ENCODE peak calls at places on chromosomes 12 and 14, in six cellular contexts. H is heart right ventricle; F is CD8-positive, alpha-beta T cell; R is A549; T is cardiac muscle cell; Y is left ventricle myocardium inferior. X is an unnamed sample.
A peak's percentile ranks its signal among the peaks of the same experiment; 100 is the strongest.

GRCh38 chr14:96095581-96096476 is 56.7 kb downstream of the C14orf132 start:
- DNase-seq in Y (no peak), F (no peak), R (peak; percentile 82), T (no peak), H (no peak), X (no peak)

GRCh38 chr14:61553730-61554641 is 141.3 kb upstream of the HIF1A start:
- DNase-seq in Y (no peak), R (peak; percentile 97), H (no peak), T (no peak), F (no peak), X (no peak)

GRCh38 chr14:95197498-95198010 is 40.2 kb upstream of the DICER1 start:
- DNase-seq in Y (no peak), F (no peak), T (no peak), H (no peak), R (no peak), X (no peak)

GRCh38 chr14:87034680-87035079 is 958.3 kb downstream of the GALC start:
- DNase-seq in F (no peak), T (no peak), H (no peak), R (no peak), Y (no peak), X (no peak)

GRCh38 chr12:51393676-51394545 is 2.7 kb upstream of the GALNT6 start:
- DNase-seq in T (no peak), R (no peak), F (no peak), Y (no peak), H (no peak), X (peak; percentile 49)

GRCh38 chr14:77099425-77100167 is 1.5 kb downstream of the CIPC start:
- DNase-seq in F (no peak), H (no peak), R (no peak), Y (no peak), T (no peak), X (no peak)

GRCh38 chr14:61337893-61338292 is 16.5 kb downstream of the PRKCH start:
- DNase-seq in Y (no peak), T (no peak), H (no peak), F (peak; percentile 67), R (no peak), X (no peak)

GRCh38 chr14:71139058-71139946 is 232.0 kb downstream of the PCNX1 start:
- DNase-seq in R (peak; percentile 53), F (peak; percentile 37), T (peak; percentile 66), Y (peak; percentile 37), H (peak; percentile 44), X (peak; percentile 49)

GRCh38 chr12:3489057-3489456 is 1.9 kb upstream of the PRMT8 start:
- DNase-seq in H (no peak), F (no peak), Y (no peak), T (no peak), R (no peak), X (no peak)

GRCh38 chr14:61476737-61477410 is 155.5 kb downstream of the PRKCH start:
- DNase-seq in T (no peak), F (peak; percentile 41), R (peak; percentile 94), H (no peak), Y (no peak), X (no peak)

GRCh38 chr12:108966378-108967151 is 54.3 kb downstream of the SVOP start:
- DNase-seq in H (peak; percentile 33), Y (peak; percentile 45), T (no peak), R (no peak), F (no peak), X (peak; percentile 46)

GRCh38 chr14:76863724-76864407 is 37.7 kb downstream of the LRRC74A start:
- DNase-seq in T (peak; percentile 39), F (no peak), Y (peak; percentile 64), H (peak; percentile 48), R (no peak), X (peak; percentile 79)

GRCh38 chr12:59708059-59708458 is 112.2 kb downstream of the SLC16A7 start:
- DNase-seq in H (no peak), Y (no peak), F (no peak), R (no peak), T (no peak), X (no peak)

GRCh38 chr14:92224348-92224954 is 98.5 kb upstream of the SLC24A4 start:
- DNase-seq in F (no peak), H (no peak), Y (no peak), T (no peak), R (peak; percentile 29), X (no peak)

GRCh38 chr12:6228535-6229223 is 28.5 kb downstream of the CD9 start:
- DNase-seq in F (no peak), H (no peak), Y (no peak), R (no peak), T (no peak), X (no peak)

GRCh38 chr12:113239288-113239771 is 18.1 kb downstream of the TPCN1 start:
- DNase-seq in F (no peak), T (no peak), Y (no peak), H (no peak), R (no peak), X (no peak)

GRCh38 chr14:104688755-104689619 is at the start of gene INF2:
- DNase-seq in Y (peak; percentile 69), T (peak; percentile 83), R (peak; percentile 87), F (no peak), H (peak; percentile 75), X (peak; percentile 83)

GRCh38 chr14:22099942-22100763 is 426.5 kb upstream of the OR4E1 start:
- DNase-seq in F (peak; percentile 22), R (peak; percentile 81), H (peak; percentile 38), Y (peak; percentile 64), T (peak; percentile 88), X (peak; percentile 38)

GRCh38 chr14:72545411-72546311 is 348.2 kb downstream of the DPF3 start:
- DNase-seq in F (no peak), R (no peak), Y (no peak), T (no peak), H (no peak), X (no peak)

GRCh38 chr12:43675048-43675904 is 83.3 kb downstream of the PUS7L start:
- DNase-seq in R (no peak), F (no peak), Y (no peak), H (no peak), T (no peak), X (no peak)

GRCh38 chr12:77062846-77063461 is 2.4 kb downstream of the E2F7 start:
- DNase-seq in H (no peak), F (no peak), R (no peak), Y (no peak), T (no peak), X (peak; percentile 29)

GRCh38 chr14:73267474-73267873 is 30.2 kb downstream of the PAPLN start:
- DNase-seq in F (no peak), Y (no peak), H (no peak), T (no peak), R (no peak), X (no peak)

GRCh38 chr14:94998702-94999101 is 158.6 kb downstream of the DICER1 start:
- DNase-seq in T (no peak), F (no peak), R (peak; percentile 14), Y (no peak), H (no peak), X (no peak)

GRCh38 chr14:68951800-68952540 is 27.1 kb downstream of the ACTN1 start:
- DNase-seq in F (no peak), T (no peak), H (peak; percentile 58), Y (peak; percentile 56), R (no peak), X (peak; percentile 84)
- H3K4me1 ChIP-seq in F (peaks cover 95% of the 10 kb centered on the region), T (peaks cover 49% of the 10 kb centered on the region), H (peaks cover 100% of the 10 kb centered on the region), Y (peaks cover 100% of the 10 kb centered on the region), R (peaks cover 100% of the 10 kb centered on the region), X (peaks cover 98% of the 10 kb centered on the region)

DNA sequence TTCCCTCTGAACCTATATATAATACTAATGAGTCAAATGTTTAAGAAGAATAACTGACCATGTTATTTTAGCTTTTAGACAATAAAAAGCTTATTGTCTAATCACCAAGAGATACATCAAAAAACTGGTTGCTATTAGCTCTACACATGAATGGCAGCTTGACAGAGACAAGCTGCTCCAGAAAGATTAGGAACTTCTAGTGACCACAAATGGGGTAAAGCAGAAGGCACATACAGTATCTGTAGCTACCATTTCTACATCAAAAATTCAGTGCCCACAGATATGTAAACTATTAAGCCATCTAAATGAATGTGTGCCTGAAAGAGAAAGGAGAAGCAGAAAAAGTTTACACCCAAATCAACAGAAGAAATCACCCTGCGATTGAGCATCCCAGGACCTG is 2.4 kb downstream of the AREL1 start:
- DNase-seq in F (no peak), T (no peak), R (no peak), H (no peak), Y (no peak), X (no peak)
- TF ChIP-seq CTCF in F (no peak), T (no peak), R (no peak), H (no peak), Y (no peak), X (no peak)

GRCh38 chr14:69613312-69614073 is 2.1 kb downstream of the SUSD6 start:
- DNase-seq in R (no peak), Y (no peak), F (no peak), T (no peak), H (no peak), X (no peak)

GRCh38 chr14:69611264-69612013 is at the start of gene SUSD6:
- DNase-seq in T (peak; percentile 93), R (peak; percentile 86), F (peak; percentile 79), H (peak; percentile 93), Y (peak; percentile 93), X (peak; percentile 94)

GRCh38 chr14:69612759-69613145 is 1.4 kb downstream of the SUSD6 start:
- DNase-seq in F (no peak), T (no peak), H (no peak), R (no peak), Y (no peak), X (no peak)

GRCh38 chr14:69610859-69611263 is 535 bp upstream of the SUSD6 start:
- DNase-seq in R (no peak), Y (no peak), F (no peak), H (no peak), T (no peak), X (no peak)

DNA sequence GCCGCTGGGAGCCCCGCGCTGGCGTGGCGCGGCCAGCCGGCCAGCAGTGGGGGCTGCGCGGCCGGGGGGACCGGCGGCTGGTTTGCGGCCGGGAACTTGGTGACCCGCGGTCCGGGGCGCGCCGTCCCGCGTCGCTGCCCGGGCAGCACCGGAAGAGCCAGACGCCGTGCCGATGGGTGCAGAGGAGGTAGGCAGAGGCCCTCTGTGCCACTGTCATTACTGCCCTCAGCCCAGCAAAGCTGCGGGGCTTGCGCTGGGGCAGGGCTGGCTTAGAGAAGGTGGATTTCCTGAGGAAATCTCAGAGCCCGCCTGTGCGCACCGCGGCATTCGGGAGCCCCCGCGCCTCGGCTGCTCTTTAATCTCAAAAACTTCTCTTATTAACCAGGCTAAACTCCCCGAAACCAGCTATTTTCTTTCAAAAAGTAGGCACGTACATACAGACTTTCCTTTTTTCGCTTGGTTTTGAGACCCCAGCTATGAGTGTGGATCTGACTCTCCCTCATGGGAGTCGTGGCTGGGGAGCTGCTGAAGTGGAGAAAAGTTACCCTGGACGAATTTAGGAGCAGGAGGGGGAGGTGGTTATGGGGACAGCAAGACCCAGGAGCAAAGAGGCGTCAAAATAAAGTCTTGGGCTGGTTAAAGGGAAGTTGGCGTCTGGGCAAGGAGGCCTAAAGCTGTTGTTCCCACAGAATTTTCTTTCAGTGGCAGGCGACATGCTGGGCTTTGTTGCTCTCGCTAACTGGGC is 790 bp downstream of the SUSD6 start:
- DNase-seq in R (no peak), F (no peak), T (no peak), H (peak; percentile 32), Y (peak; percentile 38), X (peak; percentile 37)
- H3K4me1 ChIP-seq in R (peaks cover 22% of the 10 kb centered on the region), F (peaks cover 62% of the 10 kb centered on the region), T (peaks cover 41% of the 10 kb centered on the region), H (peaks cover 67% of the 10 kb centered on the region), Y (peaks cover 66% of the 10 kb centered on the region), X (peaks cover 60% of the 10 kb centered on the region)

DNA sequence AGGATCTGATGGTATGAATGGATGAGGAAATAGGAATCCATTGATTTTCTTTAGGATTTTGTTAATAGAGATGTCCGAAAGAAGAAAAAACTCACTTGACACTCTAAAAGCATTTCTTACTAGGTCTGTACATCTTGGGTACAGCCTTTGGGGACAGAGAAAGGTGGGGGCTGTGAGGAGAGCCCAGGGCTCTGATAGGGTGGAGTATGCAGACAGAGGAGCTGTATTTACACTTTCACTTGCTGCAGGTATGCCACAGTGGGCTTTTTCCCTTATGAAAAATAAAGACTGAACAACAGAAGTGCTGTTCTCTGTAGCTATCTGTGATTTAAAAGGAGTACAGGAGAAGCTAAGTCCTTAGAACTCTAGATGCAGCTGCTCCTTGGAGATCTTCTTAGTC is 19.5 kb upstream of the RTRAF start:
- DNase-seq in H (no peak), Y (no peak), F (no peak), R (no peak), T (no peak), X (no peak)
- TF ChIP-seq CTCF in H (no peak), Y (no peak), F (no peak), R (no peak), T (no peak), X (no peak)